ENCODE peak calls at places on chromosome 19, in four cellular contexts. One of them, this sample, is unnamed.
A peak's percentile ranks its signal among the peaks of the same experiment; 100 is the strongest.

GRCh38 chr19:33758541-33759013 is 38.1 kb upstream of the KCTD15 start:
- DNase-seq in type B pancreatic cell: no peak
- DNase-seq in foreskin keratinocyte: peak; percentile 19
- DNase-seq in fibroblast of villous mesenchyme: no peak
- DNase-seq in this sample: no peak

GRCh38 chr19:52492201-52492960 is 35.1 kb upstream of the ZNF808 start:
- DNase-seq in fibroblast of villous mesenchyme: no peak
- DNase-seq in type B pancreatic cell: peak; percentile 83
- DNase-seq in foreskin keratinocyte: peak; percentile 16
- DNase-seq in this sample: no peak

GRCh38 chr19:4305253-4305612 is 835 bp downstream of the FSD1 start:
- DNase-seq in fibroblast of villous mesenchyme: no peak
- DNase-seq in type B pancreatic cell: no peak
- DNase-seq in foreskin keratinocyte: no peak
- DNase-seq in this sample: no peak

GRCh38 chr19:44745386-44745831 is 3.1 kb upstream of the BCL3 start:
- DNase-seq in type B pancreatic cell: no peak
- DNase-seq in fibroblast of villous mesenchyme: peak; percentile 84
- DNase-seq in foreskin keratinocyte: peak; percentile 51
- DNase-seq in this sample: peak; percentile 93

GRCh38 chr19:39871362-39871761 is 25.2 kb upstream of the FBL start:
- DNase-seq in foreskin keratinocyte: no peak
- DNase-seq in type B pancreatic cell: no peak
- DNase-seq in fibroblast of villous mesenchyme: no peak
- DNase-seq in this sample: no peak

GRCh38 chr19:10283301-10283733 is 3.4 kb upstream of the ICAM4 start:
- DNase-seq in foreskin keratinocyte: peak; percentile 60
- DNase-seq in fibroblast of villous mesenchyme: no peak
- DNase-seq in type B pancreatic cell: no peak
- DNase-seq in this sample: no peak

GRCh38 chr19:19554074-19555023 is 16.3 kb downstream of the CILP2 start:
- DNase-seq in foreskin keratinocyte: no peak
- DNase-seq in fibroblast of villous mesenchyme: peak; percentile 30
- DNase-seq in type B pancreatic cell: no peak
- DNase-seq in this sample: peak; percentile 54

GRCh38 chr19:39558623-39559117 is 18.7 kb upstream of the EID2 start:
- DNase-seq in foreskin keratinocyte: no peak
- DNase-seq in type B pancreatic cell: no peak
- DNase-seq in fibroblast of villous mesenchyme: no peak
- DNase-seq in this sample: no peak

GRCh38 chr19:43560687-43561086 is 14.6 kb downstream of the XRCC1 start:
- DNase-seq in foreskin keratinocyte: no peak
- DNase-seq in fibroblast of villous mesenchyme: peak; percentile 12
- DNase-seq in type B pancreatic cell: no peak
- DNase-seq in this sample: peak; percentile 60

GRCh38 chr19:33798701-33799111 is 2.0 kb downstream of the KCTD15 start:
- DNase-seq in foreskin keratinocyte: peak; percentile 32
- DNase-seq in type B pancreatic cell: no peak
- DNase-seq in fibroblast of villous mesenchyme: peak; percentile 58
- DNase-seq in this sample: peak; percentile 29

GRCh38 chr19:14629557-14629956 is 45.1 kb downstream of the ADGRE3 start:
- DNase-seq in foreskin keratinocyte: peak; percentile 20
- DNase-seq in type B pancreatic cell: no peak
- DNase-seq in fibroblast of villous mesenchyme: no peak
- DNase-seq in this sample: no peak

GRCh38 chr19:58252102-58252685 is 23.5 kb downstream of the ZNF544 start:
- DNase-seq in fibroblast of villous mesenchyme: no peak
- DNase-seq in foreskin keratinocyte: peak; percentile 35
- DNase-seq in type B pancreatic cell: no peak
- DNase-seq in this sample: no peak

GRCh38 chr19:42422576-42423461 is 4.4 kb downstream of the LIPE start:
- DNase-seq in fibroblast of villous mesenchyme: no peak
- DNase-seq in type B pancreatic cell: no peak
- DNase-seq in foreskin keratinocyte: peak; percentile 71
- DNase-seq in this sample: no peak

GRCh38 chr19:16087940-16088339 is 11.6 kb downstream of the TPM4 start:
- DNase-seq in foreskin keratinocyte: no peak
- DNase-seq in type B pancreatic cell: no peak
- DNase-seq in fibroblast of villous mesenchyme: no peak
- DNase-seq in this sample: no peak

GRCh38 chr19:49133621-49134454 is 14.5 kb downstream of the PPFIA3 start:
- DNase-seq in fibroblast of villous mesenchyme: peak; percentile 63
- DNase-seq in type B pancreatic cell: no peak
- DNase-seq in foreskin keratinocyte: peak; percentile 72
- DNase-seq in this sample: peak; percentile 65

GRCh38 chr19:10780368-10780767 is 55.6 kb downstream of the TMED1 start:
- DNase-seq in foreskin keratinocyte: no peak
- DNase-seq in fibroblast of villous mesenchyme: peak; percentile 95
- DNase-seq in type B pancreatic cell: no peak
- DNase-seq in this sample: peak; percentile 96

GRCh38 chr19:45883586-45883880 is 2.4 kb downstream of the IRF2BP1 start:
- DNase-seq in type B pancreatic cell: no peak
- DNase-seq in foreskin keratinocyte: no peak
- DNase-seq in fibroblast of villous mesenchyme: no peak
- DNase-seq in this sample: no peak
- TF ChIP-seq CTCF in type B pancreatic cell: peak; percentile 29
- TF ChIP-seq CTCF in foreskin keratinocyte: no peak
- TF ChIP-seq CTCF in fibroblast of villous mesenchyme: no peak
- TF ChIP-seq CTCF in this sample: no peak

DNA sequence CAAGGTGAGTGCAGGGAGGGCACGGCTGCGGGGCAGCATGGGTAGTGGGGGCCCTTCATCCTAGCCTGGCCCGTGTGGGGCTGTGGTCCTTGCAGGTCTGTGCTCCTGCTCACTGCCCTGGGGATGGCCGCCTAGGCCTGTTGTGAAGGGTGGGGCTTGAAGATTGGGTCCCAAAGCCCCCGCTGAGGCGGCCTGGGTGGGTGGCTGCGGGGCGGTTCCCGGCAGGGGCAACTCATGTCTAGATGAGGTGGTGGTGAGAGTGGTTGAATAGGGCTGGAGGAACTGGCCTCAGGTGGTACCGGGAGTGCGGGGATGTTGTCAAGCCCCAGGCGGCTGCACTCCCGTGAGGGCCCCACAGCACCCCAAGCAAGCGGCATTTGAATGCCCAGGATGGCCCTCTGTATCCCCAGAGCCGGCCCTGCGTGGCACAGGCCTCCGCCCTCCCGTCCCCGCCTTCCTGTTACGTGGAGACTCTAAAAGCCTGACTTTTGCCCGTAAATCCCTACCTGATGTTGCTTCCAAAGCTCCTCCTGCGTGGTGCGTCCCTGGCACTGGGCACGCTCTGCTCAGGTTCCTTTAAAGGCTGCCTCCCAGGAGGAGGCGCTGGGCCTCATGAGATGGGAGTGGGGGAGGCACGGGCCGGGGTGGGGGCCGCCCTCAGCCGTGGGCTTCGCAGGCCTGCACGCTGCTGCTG is 15.0 kb downstream of the SPPL2B start:
- DNase-seq in foreskin keratinocyte: no peak
- DNase-seq in type B pancreatic cell: no peak
- DNase-seq in fibroblast of villous mesenchyme: no peak
- DNase-seq in this sample: no peak
- TF ChIP-seq CTCF in foreskin keratinocyte: no peak
- TF ChIP-seq CTCF in type B pancreatic cell: no peak
- TF ChIP-seq CTCF in fibroblast of villous mesenchyme: no peak
- TF ChIP-seq CTCF in this sample: no peak

DNA sequence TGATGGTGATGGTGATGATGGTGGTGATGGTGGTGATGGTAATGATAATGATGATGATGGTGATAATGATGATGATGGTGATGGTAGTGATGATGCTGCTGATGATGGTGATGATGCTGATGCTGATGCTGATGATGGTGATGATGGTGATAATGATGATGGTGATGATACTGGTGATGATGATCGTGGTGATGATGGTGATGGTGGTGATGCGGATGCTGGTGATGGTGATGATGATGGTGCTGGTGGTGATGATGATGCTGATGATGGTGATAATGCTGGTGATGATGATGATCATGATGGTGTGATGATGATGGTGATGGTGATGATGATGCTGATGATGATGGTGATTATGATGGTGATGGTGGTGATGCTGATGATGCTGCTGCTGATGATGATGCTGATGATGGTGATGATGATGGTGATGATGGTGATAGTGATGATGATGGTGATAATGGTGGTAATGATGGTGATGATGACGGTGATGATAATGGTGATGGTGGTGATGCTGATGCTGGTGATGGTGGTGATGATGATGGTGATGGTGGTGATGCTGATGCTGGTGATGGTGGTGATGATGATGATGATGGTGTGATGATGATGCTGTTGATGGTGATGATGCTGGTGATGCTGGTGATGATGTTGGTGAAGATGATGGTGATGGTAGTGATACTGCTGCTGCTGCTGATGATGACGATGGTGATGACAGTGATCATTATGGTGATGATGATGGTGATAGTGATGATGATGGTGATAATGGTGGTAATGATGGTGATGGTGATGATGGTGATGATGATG is 62.8 kb downstream of the ZNF536 start:
- DNase-seq in type B pancreatic cell: no peak
- DNase-seq in fibroblast of villous mesenchyme: no peak
- DNase-seq in foreskin keratinocyte: no peak
- DNase-seq in this sample: no peak
- TF ChIP-seq CTCF in type B pancreatic cell: no peak
- TF ChIP-seq CTCF in fibroblast of villous mesenchyme: no peak
- TF ChIP-seq CTCF in foreskin keratinocyte: no peak
- TF ChIP-seq CTCF in this sample: no peak

GRCh38 chr19:21912654-21913053 is 76.7 kb upstream of the ZNF43 start:
- DNase-seq in foreskin keratinocyte: no peak
- DNase-seq in fibroblast of villous mesenchyme: no peak
- DNase-seq in type B pancreatic cell: no peak
- DNase-seq in this sample: no peak
- TF ChIP-seq CTCF in foreskin keratinocyte: peak; percentile 3
- TF ChIP-seq CTCF in fibroblast of villous mesenchyme: no peak
- TF ChIP-seq CTCF in type B pancreatic cell: no peak
- TF ChIP-seq CTCF in this sample: no peak

GRCh38 chr19:35246466-35247096 is 2.2 kb upstream of the LSR start:
- DNase-seq in fibroblast of villous mesenchyme: no peak
- DNase-seq in foreskin keratinocyte: no peak
- DNase-seq in type B pancreatic cell: no peak
- DNase-seq in this sample: no peak

GRCh38 chr19:35247526-35248309 is 1.1 kb upstream of the LSR start:
- DNase-seq in foreskin keratinocyte: peak; percentile 88
- DNase-seq in type B pancreatic cell: peak; percentile 88
- DNase-seq in fibroblast of villous mesenchyme: no peak
- DNase-seq in this sample: no peak

GRCh38 chr19:35249146-35249847 is 495 bp downstream of the LSR start:
- DNase-seq in type B pancreatic cell: peak; percentile 64
- DNase-seq in foreskin keratinocyte: peak; percentile 45
- DNase-seq in fibroblast of villous mesenchyme: no peak
- DNase-seq in this sample: no peak

GRCh38 chr19:35249848-35250711 is 1.3 kb downstream of the LSR start:
- DNase-seq in type B pancreatic cell: peak; percentile 53
- DNase-seq in foreskin keratinocyte: no peak
- DNase-seq in fibroblast of villous mesenchyme: no peak
- DNase-seq in this sample: no peak

DNA sequence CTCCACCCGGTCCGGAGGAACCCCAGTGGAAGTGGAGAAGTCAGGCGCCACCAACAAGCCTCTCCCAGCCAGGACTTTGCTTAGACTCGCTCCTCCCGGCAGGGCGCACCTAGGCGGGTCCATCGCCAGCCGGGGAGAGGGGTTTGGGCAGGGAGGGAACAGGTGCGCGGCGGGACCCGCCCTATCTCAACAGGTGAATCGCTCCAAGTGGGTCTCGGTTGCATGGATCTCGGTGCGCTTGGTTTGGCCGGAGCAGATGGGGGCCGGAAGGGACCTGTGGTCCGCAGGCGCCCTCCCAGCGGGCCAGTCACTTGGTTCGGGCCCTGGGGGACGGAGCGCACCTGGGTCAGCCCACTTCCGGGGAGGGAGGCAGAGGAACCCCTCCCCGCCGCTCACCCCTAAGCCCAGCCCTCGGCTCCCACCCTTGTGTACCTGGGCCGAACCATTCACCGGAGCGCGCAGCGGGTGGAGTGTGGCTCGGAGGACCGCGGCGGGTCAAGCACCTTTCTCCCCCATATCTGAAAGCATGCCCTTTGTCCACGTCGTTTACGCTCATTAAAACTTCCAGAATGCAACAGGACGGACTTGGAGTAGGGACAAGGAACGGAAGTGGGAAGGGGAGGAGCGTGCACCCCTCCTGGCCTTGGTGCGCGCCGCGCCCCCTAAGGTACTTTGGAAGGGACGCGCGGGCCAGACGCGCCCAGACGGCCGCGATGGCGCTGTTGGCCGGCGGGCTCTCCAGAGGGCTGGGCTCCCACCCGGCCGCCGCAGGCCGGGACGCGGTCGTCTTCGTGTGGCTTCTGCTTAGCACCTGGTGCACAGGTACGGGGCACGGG is at the start of gene LSR:
- DNase-seq in type B pancreatic cell: peak; percentile 88
- DNase-seq in foreskin keratinocyte: peak; percentile 94
- DNase-seq in fibroblast of villous mesenchyme: no peak
- DNase-seq in this sample: no peak
- TF ChIP-seq CTCF in type B pancreatic cell: no peak
- TF ChIP-seq CTCF in foreskin keratinocyte: peak; percentile 24
- TF ChIP-seq CTCF in fibroblast of villous mesenchyme: no peak
- TF ChIP-seq CTCF in this sample: no peak